ENCODE peak calls at places on chromosome 4, in nine cellular contexts. One of them, this sample, is unnamed.

GRCh38 chr4:3781193-3781886 is 15.2 kb downstream of the ADRA2C start:
- DNase-seq in right lobe of liver: no peak
- DNase-seq in tibial artery: no peak
- DNase-seq in pancreas: peak; percentile 28
- DNase-seq in mucosa of descending colon: no peak
- DNase-seq in A673: peak; percentile 26
- DNase-seq in colonic mucosa: no peak
- DNase-seq in IMR-90: no peak
- DNase-seq in heart left ventricle: no peak
- DNase-seq in this sample: no peak

GRCh38 chr4:132238697-132239096 is 910.4 kb upstream of the PCDH10 start:
- DNase-seq in right lobe of liver: no peak
- DNase-seq in tibial artery: no peak
- DNase-seq in pancreas: no peak
- DNase-seq in mucosa of descending colon: no peak
- DNase-seq in A673: no peak
- DNase-seq in colonic mucosa: no peak
- DNase-seq in IMR-90: no peak
- DNase-seq in heart left ventricle: no peak
- DNase-seq in this sample: no peak

GRCh38 chr4:83454626-83455025 is 997 bp downstream of the HELQ start:
- DNase-seq in right lobe of liver: no peak
- DNase-seq in tibial artery: no peak
- DNase-seq in pancreas: no peak
- DNase-seq in mucosa of descending colon: no peak
- DNase-seq in A673: peak; percentile 1
- DNase-seq in colonic mucosa: no peak
- DNase-seq in IMR-90: peak; percentile 8
- DNase-seq in heart left ventricle: no peak
- DNase-seq in this sample: no peak

GRCh38 chr4:152820073-152820472 is 40.3 kb downstream of the ARFIP1 start:
- DNase-seq in right lobe of liver: no peak
- DNase-seq in tibial artery: no peak
- DNase-seq in pancreas: no peak
- DNase-seq in mucosa of descending colon: no peak
- DNase-seq in A673: no peak
- DNase-seq in colonic mucosa: no peak
- DNase-seq in IMR-90: no peak
- DNase-seq in heart left ventricle: no peak
- DNase-seq in this sample: no peak

GRCh38 chr4:83197555-83198235 is 83.2 kb upstream of the PLAC8 start:
- DNase-seq in right lobe of liver: no peak
- DNase-seq in tibial artery: peak; percentile 37
- DNase-seq in pancreas: no peak
- DNase-seq in mucosa of descending colon: peak; percentile 70
- DNase-seq in A673: no peak
- DNase-seq in colonic mucosa: peak; percentile 84
- DNase-seq in IMR-90: no peak
- DNase-seq in heart left ventricle: peak; percentile 50
- DNase-seq in this sample: no peak

GRCh38 chr4:150722908-150723362 is 141.0 kb downstream of the MAB21L2 start:
- DNase-seq in right lobe of liver: peak; percentile 81
- DNase-seq in tibial artery: peak; percentile 92
- DNase-seq in pancreas: peak; percentile 95
- DNase-seq in mucosa of descending colon: peak; percentile 90
- DNase-seq in A673: peak; percentile 86
- DNase-seq in colonic mucosa: peak; percentile 91
- DNase-seq in IMR-90: no peak
- DNase-seq in heart left ventricle: peak; percentile 93
- DNase-seq in this sample: peak; percentile 82

GRCh38 chr4:101039367-101039766 is 308.0 kb downstream of the PPP3CA start:
- DNase-seq in right lobe of liver: no peak
- DNase-seq in tibial artery: no peak
- DNase-seq in pancreas: no peak
- DNase-seq in mucosa of descending colon: no peak
- DNase-seq in A673: no peak
- DNase-seq in colonic mucosa: no peak
- DNase-seq in IMR-90: no peak
- DNase-seq in heart left ventricle: no peak
- DNase-seq in this sample: no peak

GRCh38 chr4:75306496-75306895 is 207.7 kb downstream of the RCHY1 start:
- DNase-seq in right lobe of liver: no peak
- DNase-seq in tibial artery: no peak
- DNase-seq in pancreas: no peak
- DNase-seq in mucosa of descending colon: no peak
- DNase-seq in A673: no peak
- DNase-seq in colonic mucosa: no peak
- DNase-seq in IMR-90: no peak
- DNase-seq in heart left ventricle: no peak
- DNase-seq in this sample: no peak

GRCh38 chr4:150078996-150079581 is 844 bp downstream of the DCLK2 start:
- DNase-seq in right lobe of liver: peak; percentile 23
- DNase-seq in tibial artery: peak; percentile 29
- DNase-seq in pancreas: peak; percentile 86
- DNase-seq in mucosa of descending colon: peak; percentile 60
- DNase-seq in A673: peak; percentile 60
- DNase-seq in colonic mucosa: peak; percentile 43
- DNase-seq in IMR-90: peak; percentile 40
- DNase-seq in heart left ventricle: peak; percentile 43
- DNase-seq in this sample: peak; percentile 86

GRCh38 chr4:174461438-174462106 is 60.7 kb downstream of the HPGD start:
- DNase-seq in right lobe of liver: peak; percentile 45
- DNase-seq in tibial artery: no peak
- DNase-seq in pancreas: no peak
- DNase-seq in mucosa of descending colon: no peak
- DNase-seq in A673: no peak
- DNase-seq in colonic mucosa: peak; percentile 59
- DNase-seq in IMR-90: no peak
- DNase-seq in heart left ventricle: no peak
- DNase-seq in this sample: no peak

GRCh38 chr4:149999485-150000074 is 78.7 kb upstream of the DCLK2 start:
- DNase-seq in right lobe of liver: no peak
- DNase-seq in tibial artery: no peak
- DNase-seq in pancreas: no peak
- DNase-seq in mucosa of descending colon: no peak
- DNase-seq in A673: peak; percentile 86
- DNase-seq in colonic mucosa: peak; percentile 36
- DNase-seq in IMR-90: peak; percentile 87
- DNase-seq in heart left ventricle: peak; percentile 37
- DNase-seq in this sample: no peak

GRCh38 chr4:54014761-54015160 is 49.6 kb downstream of the CHIC2 start:
- DNase-seq in right lobe of liver: no peak
- DNase-seq in tibial artery: no peak
- DNase-seq in pancreas: no peak
- DNase-seq in mucosa of descending colon: no peak
- DNase-seq in A673: no peak
- DNase-seq in colonic mucosa: no peak
- DNase-seq in IMR-90: no peak
- DNase-seq in heart left ventricle: no peak
- DNase-seq in this sample: no peak

GRCh38 chr4:168678751-168679366 is 182.0 kb downstream of the PALLD start:
- DNase-seq in right lobe of liver: no peak
- DNase-seq in tibial artery: no peak
- DNase-seq in pancreas: no peak
- DNase-seq in mucosa of descending colon: no peak
- DNase-seq in A673: no peak
- DNase-seq in colonic mucosa: no peak
- DNase-seq in IMR-90: no peak
- DNase-seq in heart left ventricle: no peak
- DNase-seq in this sample: no peak

GRCh38 chr4:168677879-168678278 is 181.0 kb downstream of the PALLD start:
- DNase-seq in right lobe of liver: no peak
- DNase-seq in tibial artery: no peak
- DNase-seq in pancreas: no peak
- DNase-seq in mucosa of descending colon: no peak
- DNase-seq in A673: no peak
- DNase-seq in colonic mucosa: no peak
- DNase-seq in IMR-90: no peak
- DNase-seq in heart left ventricle: no peak
- DNase-seq in this sample: no peak

GRCh38 chr4:168682898-168683500 is 186.1 kb downstream of the PALLD start:
- DNase-seq in right lobe of liver: no peak
- DNase-seq in tibial artery: no peak
- DNase-seq in pancreas: no peak
- DNase-seq in mucosa of descending colon: no peak
- DNase-seq in A673: no peak
- DNase-seq in colonic mucosa: no peak
- DNase-seq in IMR-90: no peak
- DNase-seq in heart left ventricle: no peak
- DNase-seq in this sample: no peak

GRCh38 chr4:168677063-168677462 is 180.2 kb downstream of the PALLD start:
- DNase-seq in right lobe of liver: no peak
- DNase-seq in tibial artery: no peak
- DNase-seq in pancreas: no peak
- DNase-seq in mucosa of descending colon: no peak
- DNase-seq in A673: no peak
- DNase-seq in colonic mucosa: no peak
- DNase-seq in IMR-90: no peak
- DNase-seq in heart left ventricle: no peak
- DNase-seq in this sample: no peak

DNA sequence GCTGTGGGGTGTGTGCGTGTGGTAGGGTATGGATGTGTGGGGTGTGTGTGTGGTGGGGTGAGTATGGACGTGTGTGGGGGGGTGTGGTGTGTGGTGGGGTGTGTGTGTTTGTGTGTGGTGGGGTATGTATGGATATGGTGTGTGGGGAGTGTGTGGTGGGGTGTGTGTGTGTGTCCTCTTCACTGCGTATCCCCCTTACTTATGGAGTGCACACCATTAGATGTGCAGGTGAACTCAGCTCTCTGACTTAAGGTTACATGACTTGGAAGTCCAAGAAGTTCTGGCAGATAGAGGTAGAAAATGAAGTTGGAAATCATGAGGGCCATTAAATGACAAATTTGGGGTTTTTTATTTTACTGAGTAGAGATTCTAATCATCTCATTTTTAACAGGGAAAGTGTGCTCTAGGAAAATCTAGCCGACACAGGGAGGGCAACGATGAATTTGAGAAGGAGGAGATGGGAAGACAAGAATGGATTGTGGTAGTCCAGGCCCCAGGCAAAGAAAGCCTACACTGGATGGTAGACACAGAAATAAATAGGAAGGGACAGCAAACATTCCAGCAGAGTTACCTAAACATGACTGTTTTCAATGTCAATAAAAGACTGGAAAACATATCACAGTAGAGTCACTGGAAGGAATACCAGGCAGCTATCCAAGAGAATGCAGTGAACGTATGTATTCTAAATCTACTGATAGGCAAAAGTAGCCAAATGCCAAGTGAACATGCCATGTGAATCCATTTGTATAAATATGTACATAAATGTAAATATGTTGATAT is 182.7 kb downstream of the PALLD start:
- DNase-seq in right lobe of liver: no peak
- DNase-seq in tibial artery: no peak
- DNase-seq in pancreas: no peak
- DNase-seq in mucosa of descending colon: no peak
- DNase-seq in A673: no peak
- DNase-seq in colonic mucosa: no peak
- DNase-seq in IMR-90: peak; percentile 59
- DNase-seq in heart left ventricle: no peak
- DNase-seq in this sample: no peak
- H3K9me3 ChIP-seq in right lobe of liver: no peaks in the 10 kb centered on the region
- H3K9me3 ChIP-seq in tibial artery: no peaks in the 10 kb centered on the region
- H3K9me3 ChIP-seq in pancreas: no peaks in the 10 kb centered on the region
- H3K9me3 ChIP-seq in mucosa of descending colon: no peaks in the 10 kb centered on the region
- H3K9me3 ChIP-seq in A673: no peaks in the 10 kb centered on the region
- H3K9me3 ChIP-seq in colonic mucosa: no peaks in the 10 kb centered on the region
- H3K9me3 ChIP-seq in IMR-90: no peaks in the 10 kb centered on the region
- H3K9me3 ChIP-seq in heart left ventricle: no peaks in the 10 kb centered on the region
- H3K9me3 ChIP-seq in this sample: no peaks in the 10 kb centered on the region

GRCh38 chr4:175891231-175891630 is 79.2 kb upstream of the GPM6A start:
- DNase-seq in right lobe of liver: no peak
- DNase-seq in tibial artery: no peak
- DNase-seq in pancreas: no peak
- DNase-seq in mucosa of descending colon: no peak
- DNase-seq in A673: no peak
- DNase-seq in colonic mucosa: no peak
- DNase-seq in IMR-90: no peak
- DNase-seq in heart left ventricle: no peak
- DNase-seq in this sample: no peak

GRCh38 chr4:175891863-175892262 is 79.8 kb upstream of the GPM6A start:
- DNase-seq in right lobe of liver: no peak
- DNase-seq in tibial artery: no peak
- DNase-seq in pancreas: no peak
- DNase-seq in mucosa of descending colon: no peak
- DNase-seq in A673: peak; percentile 25
- DNase-seq in colonic mucosa: no peak
- DNase-seq in IMR-90: peak; percentile 4
- DNase-seq in heart left ventricle: no peak
- DNase-seq in this sample: no peak
- TF ChIP-seq CTCF in right lobe of liver: peak; percentile 52
- TF ChIP-seq CTCF in tibial artery: no peak
- TF ChIP-seq CTCF in pancreas: peak; percentile 11
- TF ChIP-seq CTCF in mucosa of descending colon: no peak
- TF ChIP-seq CTCF in A673: peak; percentile 52
- TF ChIP-seq CTCF in colonic mucosa: no peak
- TF ChIP-seq CTCF in IMR-90: peak; percentile 26
- TF ChIP-seq CTCF in heart left ventricle: peak; percentile 38
- TF ChIP-seq CTCF in this sample: no peak

GRCh38 chr4:2363951-2364653 is 54.3 kb downstream of the ZFYVE28 start:
- DNase-seq in right lobe of liver: no peak
- DNase-seq in tibial artery: no peak
- DNase-seq in pancreas: peak; percentile 72
- DNase-seq in mucosa of descending colon: no peak
- DNase-seq in A673: peak; percentile 17
- DNase-seq in colonic mucosa: no peak
- DNase-seq in IMR-90: no peak
- DNase-seq in heart left ventricle: no peak
- DNase-seq in this sample: peak; percentile 68
- H3K4me3 ChIP-seq in right lobe of liver: peak overlapping the region; percentile 36
- H3K4me3 ChIP-seq in tibial artery: peak overlapping the region; percentile 62
- H3K4me3 ChIP-seq in pancreas: no peak overlapping the region
- H3K4me3 ChIP-seq in mucosa of descending colon: no peak overlapping the region
- H3K4me3 ChIP-seq in A673: peak overlapping the region; percentile 49
- H3K4me3 ChIP-seq in colonic mucosa: peak overlapping the region; percentile 51
- H3K4me3 ChIP-seq in IMR-90: peak overlapping the region; percentile 40
- H3K4me3 ChIP-seq in heart left ventricle: peak overlapping the region; percentile 37
- H3K4me3 ChIP-seq in this sample: peak overlapping the region; percentile 60

DNA sequence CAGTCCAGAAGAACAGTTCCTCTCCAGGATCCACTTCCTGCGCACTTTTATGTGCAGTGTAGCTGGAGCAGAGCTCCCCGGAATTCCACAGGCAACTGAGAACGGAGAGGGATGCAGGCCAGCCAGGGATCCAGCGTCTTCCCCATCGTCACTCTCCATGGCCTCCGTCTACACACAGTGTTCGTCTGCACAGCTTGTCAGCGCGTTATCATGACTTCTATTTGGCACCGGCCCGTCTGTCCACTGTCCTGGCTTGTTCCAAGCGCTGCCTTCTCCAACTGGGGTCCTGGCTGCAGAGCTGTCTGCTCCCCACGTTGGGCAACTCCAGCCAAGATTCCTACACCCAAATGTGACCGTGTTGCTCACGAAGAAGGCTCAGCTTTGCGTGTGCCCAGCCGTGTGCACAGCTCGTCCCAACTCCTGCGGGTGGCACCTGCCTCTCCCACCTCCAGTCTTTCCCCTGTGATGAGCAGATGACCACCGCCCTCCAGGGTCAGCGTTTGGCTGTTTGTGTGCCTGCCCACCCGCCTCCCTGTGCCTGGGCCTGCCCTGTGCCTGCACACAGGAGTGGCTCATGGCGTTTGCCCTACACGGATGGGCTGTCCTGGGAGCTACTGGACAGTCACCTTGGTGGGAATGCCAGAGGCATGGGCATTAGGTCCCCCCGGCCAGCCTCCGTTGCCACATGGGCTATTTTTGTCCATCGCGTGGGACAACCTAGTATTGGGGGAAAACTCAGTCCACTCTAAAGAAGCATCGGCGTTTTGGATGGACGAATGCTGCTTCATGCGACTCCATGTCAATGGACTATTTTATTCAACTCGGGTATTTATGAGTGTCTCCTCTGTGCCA is 2.2 kb upstream of the CTBP1 start:
- DNase-seq in right lobe of liver: no peak
- DNase-seq in tibial artery: no peak
- DNase-seq in pancreas: peak; percentile 72
- DNase-seq in mucosa of descending colon: peak; percentile 31
- DNase-seq in A673: no peak
- DNase-seq in colonic mucosa: no peak
- DNase-seq in IMR-90: no peak
- DNase-seq in heart left ventricle: no peak
- DNase-seq in this sample: peak; percentile 66
- H3K9me3 ChIP-seq in right lobe of liver: no peaks in the 10 kb centered on the region
- H3K9me3 ChIP-seq in tibial artery: no peaks in the 10 kb centered on the region
- H3K9me3 ChIP-seq in pancreas: no peaks in the 10 kb centered on the region
- H3K9me3 ChIP-seq in mucosa of descending colon: no peaks in the 10 kb centered on the region
- H3K9me3 ChIP-seq in A673: peaks cover 57% of the 10 kb centered on the region
- H3K9me3 ChIP-seq in colonic mucosa: no peaks in the 10 kb centered on the region
- H3K9me3 ChIP-seq in IMR-90: peaks cover 35% of the 10 kb centered on the region
- H3K9me3 ChIP-seq in heart left ventricle: no peaks in the 10 kb centered on the region
- H3K9me3 ChIP-seq in this sample: no peaks in the 10 kb centered on the region